ENCODE peak calls at places on chromosomes 3 and 15, in five cellular contexts. One of them, this sample, is unnamed.

GRCh38 chr3:195697582-195698324 is 23.0 kb upstream of the MUC20 start:
- DNase-seq in K562: peak
- DNase-seq in HCT116: no peak
- DNase-seq in HepG2: no peak
- DNase-seq in GM12878: no peak
- DNase-seq in this sample: no peak

GRCh38 chr15:59165726-59166125 is 40.9 kb upstream of the LDHAL6B start:
- DNase-seq in GM12878: peak
- DNase-seq in HepG2: no peak
- DNase-seq in HCT116: no peak
- DNase-seq in K562: no peak
- DNase-seq in this sample: no peak

GRCh38 chr3:52281980-52282801 is 3.7 kb upstream of the WDR82 start:
- DNase-seq in GM12878: no peak
- DNase-seq in HepG2: peak
- DNase-seq in K562: no peak
- DNase-seq in HCT116: no peak
- DNase-seq in this sample: no peak

GRCh38 chr15:78264304-78265136 is at the start of gene DNAJA4:
- DNase-seq in K562: no peak
- DNase-seq in HepG2: no peak
- DNase-seq in HCT116: no peak
- DNase-seq in GM12878: no peak
- DNase-seq in this sample: peak

GRCh38 chr15:33022629-33023028 is 171.9 kb downstream of the FMN1 start:
- DNase-seq in HCT116: no peak
- DNase-seq in K562: no peak
- DNase-seq in HepG2: no peak
- DNase-seq in GM12878: no peak
- DNase-seq in this sample: no peak

GRCh38 chr3:156602424-156602823 is 47.5 kb upstream of the SSR3 start:
- DNase-seq in GM12878: peak
- DNase-seq in HCT116: no peak
- DNase-seq in K562: no peak
- DNase-seq in HepG2: no peak
- DNase-seq in this sample: no peak

GRCh38 chr15:88799341-88799740 is 3.9 kb upstream of the ACAN start:
- DNase-seq in HepG2: no peak
- DNase-seq in K562: no peak
- DNase-seq in HCT116: no peak
- DNase-seq in GM12878: no peak
- DNase-seq in this sample: no peak

GRCh38 chr3:18559323-18559972 is 134.3 kb upstream of the SATB1 start:
- DNase-seq in HCT116: peak
- DNase-seq in K562: no peak
- DNase-seq in HepG2: peak
- DNase-seq in GM12878: no peak
- DNase-seq in this sample: peak

GRCh38 chr15:77515613-77516012 is 94.9 kb downstream of the HMG20A start:
- DNase-seq in K562: no peak
- DNase-seq in HCT116: no peak
- DNase-seq in GM12878: no peak
- DNase-seq in HepG2: no peak
- DNase-seq in this sample: no peak

GRCh38 chr3:50525987-50526386 is 22.6 kb upstream of the CACNA2D2 start:
- DNase-seq in HepG2: peak
- DNase-seq in HCT116: peak
- DNase-seq in K562: peak
- DNase-seq in GM12878: no peak
- DNase-seq in this sample: peak

GRCh38 chr3:34012102-34012461 is 213.7 kb downstream of the PDCD6IP start:
- DNase-seq in K562: peak
- DNase-seq in GM12878: no peak
- DNase-seq in HepG2: peak
- DNase-seq in HCT116: peak
- DNase-seq in this sample: no peak

GRCh38 chr15:98506711-98507110 is 141.6 kb upstream of the IGF1R start:
- DNase-seq in HCT116: no peak
- DNase-seq in K562: no peak
- DNase-seq in GM12878: no peak
- DNase-seq in HepG2: no peak
- DNase-seq in this sample: no peak

GRCh38 chr15:88975891-88976290 is 62.7 kb upstream of the MFGE8 start:
- DNase-seq in HCT116: no peak
- DNase-seq in GM12878: no peak
- DNase-seq in HepG2: no peak
- DNase-seq in K562: no peak
- DNase-seq in this sample: no peak

GRCh38 chr3:169744332-169745054 is 20.4 kb downstream of the TERC start:
- DNase-seq in HCT116: no peak
- DNase-seq in GM12878: no peak
- DNase-seq in HepG2: no peak
- DNase-seq in K562: no peak
- DNase-seq in this sample: no peak
- TF ChIP-seq ZNF274 in HCT116: no peak
- TF ChIP-seq ZNF274 in GM12878: no peak
- TF ChIP-seq ZNF274 in HepG2: no peak
- TF ChIP-seq ZNF274 in K562: no peak
- TF ChIP-seq ZNF274 in this sample: no peak

DNA sequence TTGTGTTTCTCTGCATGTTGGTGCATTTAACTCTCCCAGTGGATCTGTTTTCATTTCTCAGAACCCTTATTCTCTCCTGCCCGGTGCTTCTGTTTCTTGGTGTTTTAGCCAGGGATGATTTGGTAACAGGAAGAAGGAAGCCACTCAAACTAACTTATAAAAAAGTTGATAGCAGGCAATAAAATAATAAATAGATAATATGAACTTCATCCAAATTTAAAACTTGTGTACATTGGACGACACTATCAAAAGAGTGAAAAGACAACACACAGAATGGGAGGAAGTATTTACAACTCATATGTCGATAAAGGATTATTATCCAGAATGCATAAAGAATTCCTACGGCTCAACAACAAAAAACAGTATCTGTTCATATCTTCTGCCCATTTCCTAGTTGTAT is 37.3 kb upstream of the CHRNA7 start:
- DNase-seq in HepG2: no peak
- DNase-seq in K562: no peak
- DNase-seq in HCT116: no peak
- DNase-seq in GM12878: no peak
- DNase-seq in this sample: no peak
- H3K4me2 ChIP-seq in HepG2: no peak
- H3K4me2 ChIP-seq in K562: no peak
- H3K4me2 ChIP-seq in HCT116: no peak
- H3K4me2 ChIP-seq in GM12878: no peak
- H3K4me2 ChIP-seq in this sample: no peak

DNA sequence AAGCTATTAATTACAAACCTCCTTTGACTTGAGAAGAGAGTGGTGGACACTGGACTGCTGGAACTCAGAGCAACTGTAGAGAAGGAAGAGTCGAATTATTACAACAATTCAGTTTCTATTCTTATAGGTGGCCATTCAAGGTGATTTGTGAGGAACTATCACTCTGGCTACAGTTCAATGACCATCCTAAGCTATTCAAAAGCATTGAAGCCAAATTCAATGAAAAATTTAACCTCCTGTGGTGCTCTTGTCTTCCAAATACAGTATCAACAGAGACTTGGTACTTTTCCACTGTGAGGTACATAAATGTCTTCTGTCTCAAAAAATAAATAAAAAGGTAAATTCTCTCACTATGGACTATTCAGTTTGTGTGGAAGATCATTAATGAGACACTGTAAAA is 513.3 kb upstream of the SEMA6D start:
- DNase-seq in K562: no peak
- DNase-seq in HCT116: no peak
- DNase-seq in GM12878: no peak
- DNase-seq in HepG2: no peak
- DNase-seq in this sample: no peak
- TF ChIP-seq ZNF274 in K562: no peak
- TF ChIP-seq ZNF274 in HCT116: no peak
- TF ChIP-seq ZNF274 in GM12878: no peak
- TF ChIP-seq ZNF274 in HepG2: no peak
- TF ChIP-seq ZNF274 in this sample: no peak

DNA sequence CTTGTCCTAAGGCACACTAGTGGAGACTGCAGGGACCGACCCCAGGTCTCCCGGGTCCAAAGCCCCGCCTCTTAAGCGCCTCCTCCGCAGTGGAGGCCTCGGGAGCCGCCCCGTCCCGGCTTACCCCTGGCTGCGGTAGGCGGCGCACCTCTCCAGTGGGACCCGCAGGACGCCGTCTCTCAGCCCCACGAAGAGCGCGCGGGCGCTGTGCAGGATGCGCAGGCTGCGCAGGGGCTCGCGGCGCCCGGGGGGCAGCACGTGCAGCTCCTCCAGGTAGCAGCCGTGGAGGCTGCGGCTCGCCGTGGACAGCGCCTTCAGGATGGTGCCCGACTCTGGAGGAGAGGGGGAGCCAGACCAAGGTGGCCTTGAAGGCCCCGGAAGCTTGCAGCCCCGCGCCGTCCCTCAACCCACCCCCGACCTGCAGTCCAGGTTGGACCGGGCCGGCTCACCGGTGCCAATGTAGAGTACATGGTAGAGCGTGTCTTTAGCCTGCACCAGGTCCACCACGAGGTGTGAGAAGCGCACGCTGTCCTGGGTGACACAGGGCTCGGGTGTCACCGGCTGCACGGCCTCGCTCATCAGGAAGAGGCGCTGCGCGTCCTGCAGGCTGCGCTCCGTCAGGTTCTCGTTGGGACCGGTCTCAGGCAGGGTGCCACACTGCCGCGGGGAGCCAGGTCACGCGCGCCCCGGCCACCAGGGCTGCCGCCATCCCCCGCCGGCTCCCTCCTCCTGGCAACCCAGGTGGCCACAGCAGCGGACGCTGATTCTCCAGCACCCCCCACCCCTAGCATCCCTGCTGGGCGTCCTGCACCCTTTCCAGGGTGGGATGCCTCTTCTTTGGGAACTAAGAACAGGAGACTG is 105.5 kb downstream of the SEMA5B start:
- DNase-seq in GM12878: no peak
- DNase-seq in HCT116: no peak
- DNase-seq in HepG2: peak
- DNase-seq in K562: peak
- DNase-seq in this sample: no peak
- H3K4me2 ChIP-seq in GM12878: peak
- H3K4me2 ChIP-seq in HCT116: peak
- H3K4me2 ChIP-seq in HepG2: peak
- H3K4me2 ChIP-seq in K562: peak
- H3K4me2 ChIP-seq in this sample: peak

GRCh38 chr3:132341746-132342145 is 24.5 kb downstream of the ACP3 start:
- DNase-seq in HCT116: no peak
- DNase-seq in K562: no peak
- DNase-seq in GM12878: no peak
- DNase-seq in HepG2: no peak
- DNase-seq in this sample: no peak

GRCh38 chr3:132342615-132343014 is 25.4 kb downstream of the ACP3 start:
- DNase-seq in K562: no peak
- DNase-seq in HCT116: no peak
- DNase-seq in GM12878: no peak
- DNase-seq in HepG2: no peak
- DNase-seq in this sample: no peak

GRCh38 chr3:132344666-132345280 is 27.6 kb downstream of the ACP3 start:
- DNase-seq in HepG2: no peak
- DNase-seq in HCT116: peak
- DNase-seq in K562: no peak
- DNase-seq in GM12878: no peak
- DNase-seq in this sample: no peak

GRCh38 chr3:132342183-132342582 is 25.0 kb downstream of the ACP3 start:
- DNase-seq in HCT116: no peak
- DNase-seq in HepG2: no peak
- DNase-seq in K562: no peak
- DNase-seq in GM12878: no peak
- DNase-seq in this sample: no peak

GRCh38 chr3:132343018-132343612 is 25.9 kb downstream of the ACP3 start:
- DNase-seq in K562: peak
- DNase-seq in HCT116: peak
- DNase-seq in GM12878: no peak
- DNase-seq in HepG2: peak
- DNase-seq in this sample: peak
- TF ChIP-seq ZNF274 in K562: no peak
- TF ChIP-seq ZNF274 in HCT116: no peak
- TF ChIP-seq ZNF274 in GM12878: no peak
- TF ChIP-seq ZNF274 in HepG2: no peak
- TF ChIP-seq ZNF274 in this sample: no peak

DNA sequence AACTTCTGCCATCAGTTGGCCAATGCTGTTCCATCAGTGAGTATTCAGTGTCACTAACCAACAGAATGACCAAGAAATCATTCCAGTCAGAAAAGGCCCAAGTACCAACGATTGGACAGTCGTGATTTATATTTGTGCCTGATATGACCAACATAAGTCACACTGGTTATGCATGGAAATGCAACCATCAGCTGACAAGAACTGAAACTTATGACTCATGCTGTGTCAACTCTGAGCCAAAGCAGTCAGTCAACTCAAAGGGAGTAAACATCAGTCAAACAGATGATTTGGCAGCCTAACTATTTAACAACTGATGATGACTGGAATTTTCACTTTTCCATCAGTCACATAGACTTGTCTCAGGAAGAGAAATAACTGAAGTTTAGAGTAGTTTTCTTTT is 142.4 kb downstream of the ANXA2 start:
- DNase-seq in HepG2: peak
- DNase-seq in HCT116: peak
- DNase-seq in GM12878: peak
- DNase-seq in K562: no peak
- DNase-seq in this sample: no peak
- H3K4me2 ChIP-seq in HepG2: no peak
- H3K4me2 ChIP-seq in HCT116: no peak
- H3K4me2 ChIP-seq in GM12878: no peak
- H3K4me2 ChIP-seq in K562: no peak
- H3K4me2 ChIP-seq in this sample: no peak

This sample was measured in H1.